ENCODE peak calls at places on chromosomes 12 and 14, in eight cellular contexts. H, W, E, M, T, X, Y and V are unnamed samples.

GRCh38 chr12:118334939-118335567 is 37.7 kb downstream of the TAOK3 start:
- DNase-seq in X (no peak), H (no peak), Y (no peak), M (no peak), E (no peak), T (no peak), W (no peak), V (no peak)

GRCh38 chr14:93894992-93895391 is 32.2 kb upstream of the FAM181A start:
- DNase-seq in X (no peak), T (no peak), H (no peak), W (no peak), M (peak; percentile 62), E (no peak), Y (no peak), V (no peak)

GRCh38 chr14:29274890-29275651 is 508.5 kb downstream of the FOXG1 start:
- DNase-seq in M (no peak), Y (no peak), T (no peak), H (no peak), W (peak; percentile 24), E (no peak), X (no peak), V (no peak)

GRCh38 chr12:66653801-66654200 is 25.1 kb downstream of the GRIP1 start:
- DNase-seq in Y (no peak), T (no peak), M (peak; percentile 33), W (no peak), E (no peak), H (no peak), X (no peak), V (no peak)

GRCh38 chr14:74610199-74610865 is 1.7 kb downstream of the LTBP2 start:
- DNase-seq in Y (no peak), W (no peak), H (no peak), M (no peak), X (no peak), E (no peak), T (no peak), V (no peak)

GRCh38 chr12:124906606-124907261 is 7.7 kb downstream of the UBC start:
- DNase-seq in W (peak; percentile 100), E (peak; percentile 81), Y (peak; percentile 96), T (peak; percentile 87), M (peak; percentile 90), H (peak; percentile 94), X (peak; percentile 59), V (no peak)

GRCh38 chr12:49810159-49810459 is 18.1 kb downstream of the NCKAP5L start:
- DNase-seq in Y (no peak), X (peak; percentile 52), M (no peak), E (no peak), T (no peak), W (no peak), H (no peak), V (no peak)

GRCh38 chr14:53389207-53389606 is 236.1 kb upstream of the DDHD1 start:
- DNase-seq in H (peak; percentile 83), Y (no peak), T (no peak), M (no peak), W (peak; percentile 31), E (no peak), X (no peak), V (no peak)

GRCh38 chr14:94295360-94296180 is 2.5 kb upstream of the SERPINA10 start:
- DNase-seq in M (no peak), T (no peak), W (no peak), Y (no peak), X (no peak), E (no peak), H (no peak), V (no peak)

GRCh38 chr12:96989916-96990315 is 82.9 kb downstream of the NEDD1 start:
- DNase-seq in W (peak; percentile 78), M (peak; percentile 80), Y (peak; percentile 54), X (no peak), E (no peak), H (peak; percentile 42), T (no peak), V (no peak)

GRCh38 chr12:65019696-65020095 is 101.4 kb downstream of the WIF1 start:
- DNase-seq in Y (no peak), M (no peak), W (no peak), E (no peak), H (no peak), X (no peak), T (no peak), V (no peak)

GRCh38 chr12:124565071-124565491 is 2.3 kb downstream of the NCOR2 start:
- DNase-seq in H (no peak), E (no peak), X (peak; percentile 78), M (peak; percentile 53), Y (no peak), W (no peak), T (no peak), V (no peak)

GRCh38 chr12:112146123-112146522 is 20.8 kb downstream of the TRAFD1 start:
- DNase-seq in T (no peak), W (no peak), X (no peak), H (no peak), M (no peak), E (no peak), Y (no peak), V (no peak)
- H3K4me3 ChIP-seq in T (no peak overlapping the region), W (no peak overlapping the region), X (no peak overlapping the region), H (no peak overlapping the region), M (no peak overlapping the region), E (no peak overlapping the region), Y (no peak overlapping the region), V (no peak overlapping the region)

GRCh38 chr14:50796391-50796790 is 34.6 kb downstream of the NIN start:
- DNase-seq in E (no peak), W (no peak), X (no peak), H (no peak), Y (no peak), T (no peak), M (no peak), V (no peak)

GRCh38 chr14:50794063-50794645 is 36.8 kb downstream of the NIN start:
- DNase-seq in W (no peak), Y (no peak), M (no peak), E (no peak), X (no peak), H (no peak), T (no peak), V (no peak)

GRCh38 chr14:50797250-50798047 is 33.5 kb downstream of the NIN start:
- DNase-seq in X (no peak), M (no peak), E (no peak), T (no peak), W (no peak), Y (no peak), H (no peak), V (no peak)

GRCh38 chr14:50795127-50795526 is 35.8 kb downstream of the NIN start:
- DNase-seq in Y (no peak), M (no peak), T (no peak), X (no peak), W (no peak), H (no peak), E (no peak), V (no peak)

GRCh38 chr14:50795909-50796308 is 35.1 kb downstream of the NIN start:
- DNase-seq in Y (no peak), T (no peak), H (no peak), E (no peak), X (no peak), M (no peak), W (no peak), V (no peak)
- H3K4me3 ChIP-seq in Y (no peak overlapping the region), T (no peak overlapping the region), H (no peak overlapping the region), E (no peak overlapping the region), X (no peak overlapping the region), M (no peak overlapping the region), W (no peak overlapping the region), V (no peak overlapping the region)

GRCh38 chr14:99077844-99078236 is 194.2 kb downstream of the BCL11B start:
- DNase-seq in H (no peak), T (no peak), Y (no peak), X (no peak), W (no peak), E (no peak), M (no peak), V (no peak)

GRCh38 chr14:99073401-99073800 is 198.6 kb downstream of the BCL11B start:
- DNase-seq in X (no peak), T (no peak), W (no peak), M (no peak), Y (no peak), E (no peak), H (no peak), V (no peak)

GRCh38 chr14:99077076-99077843 is 194.7 kb downstream of the BCL11B start:
- DNase-seq in W (no peak), X (no peak), E (no peak), Y (no peak), H (peak; percentile 31), M (no peak), T (no peak), V (no peak)

GRCh38 chr14:99075061-99075460 is 196.9 kb downstream of the BCL11B start:
- DNase-seq in H (no peak), T (no peak), M (no peak), W (no peak), X (no peak), E (no peak), Y (no peak), V (no peak)

GRCh38 chr14:99075771-99076370 is 196.1 kb downstream of the BCL11B start:
- DNase-seq in M (no peak), E (no peak), W (no peak), Y (no peak), H (peak; percentile 60), X (no peak), T (no peak), V (no peak)
- H3K4me3 ChIP-seq in M (no peak overlapping the region), E (no peak overlapping the region), W (no peak overlapping the region), Y (no peak overlapping the region), H (no peak overlapping the region), X (no peak overlapping the region), T (no peak overlapping the region), V (no peak overlapping the region)

GRCh38 chr12:6323340-6323994 is 13.0 kb downstream of the PLEKHG6 start:
- DNase-seq in T (no peak), W (peak; percentile 86), E (peak; percentile 40), M (peak; percentile 81), Y (peak; percentile 92), H (peak; percentile 90), X (no peak), V (peak; percentile 73)
- H3K4me3 ChIP-seq in T (peak overlapping the region; percentile 28), W (no peak overlapping the region), E (peak overlapping the region; percentile 12), M (no peak overlapping the region), Y (peak overlapping the region; percentile 11), H (no peak overlapping the region), X (peak overlapping the region; percentile 40), V (no peak overlapping the region)

GRCh38 chr14:58954874-58955273 is 233.6 kb upstream of the DAAM1 start:
- DNase-seq in X (no peak), H (no peak), Y (no peak), E (no peak), T (no peak), M (no peak), W (no peak), V (no peak)
- H3K4me3 ChIP-seq in X (no peak overlapping the region), H (no peak overlapping the region), Y (no peak overlapping the region), E (no peak overlapping the region), T (no peak overlapping the region), M (no peak overlapping the region), W (no peak overlapping the region), V (no peak overlapping the region)

GRCh38 chr12:111396726-111397445 is 8.8 kb upstream of the SH2B3 start:
- DNase-seq in E (peak; percentile 86), M (peak; percentile 91), Y (peak; percentile 87), H (peak; percentile 75), X (peak; percentile 90), T (peak; percentile 60), W (peak; percentile 89), V (no peak)
- H3K4me3 ChIP-seq in E (peak overlapping the region; percentile 33), M (no peak overlapping the region), Y (peak overlapping the region; percentile 33), H (peak overlapping the region; percentile 13), X (peak overlapping the region; percentile 54), T (peak overlapping the region; percentile 34), W (peak overlapping the region; percentile 38), V (peak overlapping the region; percentile 27)

GRCh38 chr14:89576960-89577359 is 159.9 kb upstream of the FOXN3 start:
- DNase-seq in E (no peak), W (no peak), Y (no peak), T (no peak), H (no peak), X (no peak), M (peak; percentile 62), V (no peak)
- H3K4me3 ChIP-seq in E (no peak overlapping the region), W (no peak overlapping the region), Y (no peak overlapping the region), T (no peak overlapping the region), H (no peak overlapping the region), X (no peak overlapping the region), M (peak overlapping the region; percentile 16), V (no peak overlapping the region)